ENCODE peak calls at places on chromosomes 1 and 21, in nine cellular contexts. L is right lobe of liver, E is Caco-2, X is transverse colon, H is pancreas, V is lung, R is AG10803, S is left ventricle myocardium inferior, U is left lung. I is an unnamed sample.

GRCh38 chr1:43565600-43566360 is 35.1 kb downstream of the PTPRF start:
- DNase-seq in L (peak; percentile 57), E (no peak), X (peak; percentile 41), H (peak; percentile 59), V (no peak), R (peak; percentile 47), S (peak; percentile 62), U (peak; percentile 87), I (no peak)

GRCh38 chr1:24481098-24481497 is 21.5 kb upstream of the RCAN3 start:
- DNase-seq in L (no peak), E (no peak), X (peak; percentile 29), H (no peak), V (no peak), R (no peak), S (no peak), U (no peak), I (no peak)

GRCh38 chr1:223234164-223234501 is 91.1 kb upstream of the TLR5 start:
- DNase-seq in L (no peak), E (no peak), X (no peak), H (no peak), V (no peak), R (no peak), S (no peak), U (no peak), I (no peak)

GRCh38 chr1:158146165-158146564 is 34.5 kb upstream of the CD1D start:
- DNase-seq in L (no peak), E (no peak), X (no peak), H (no peak), V (no peak), R (no peak), S (no peak), U (no peak), I (peak; percentile 82)

GRCh38 chr1:235460768-235461167 is 43.5 kb downstream of the B3GALNT2 start:
- DNase-seq in L (no peak), E (no peak), X (no peak), H (no peak), V (no peak), R (peak; percentile 11), S (no peak), U (no peak), I (no peak)

GRCh38 chr1:6415979-6416656 is 3.6 kb downstream of the HES2 start:
- DNase-seq in L (no peak), E (no peak), X (no peak), H (no peak), V (no peak), R (no peak), S (no peak), U (no peak), I (no peak)

GRCh38 chr1:43379476-43379875 is 10.1 kb downstream of the MED8 start:
- DNase-seq in L (no peak), E (no peak), X (no peak), H (no peak), V (no peak), R (no peak), S (no peak), U (no peak), I (no peak)

GRCh38 chr1:116417678-116418077 is 44.6 kb downstream of the ATP1A1 start:
- DNase-seq in L (no peak), E (no peak), X (no peak), H (no peak), V (peak; percentile 24), R (no peak), S (no peak), U (no peak), I (no peak)

GRCh38 chr1:31431351-31431750 is 18.3 kb downstream of the SERINC2 start:
- DNase-seq in L (no peak), E (no peak), X (peak; percentile 53), H (no peak), V (no peak), R (no peak), S (peak; percentile 54), U (no peak), I (no peak)

GRCh38 chr1:233357595-233358446 is 30.3 kb downstream of the MAP3K21 start:
- DNase-seq in L (no peak), E (no peak), X (no peak), H (no peak), V (no peak), R (no peak), S (no peak), U (no peak), I (no peak)

GRCh38 chr21:27839512-27840115 is 872.7 kb upstream of the ADAMTS5 start:
- DNase-seq in L (no peak), E (no peak), X (no peak), H (no peak), V (no peak), R (no peak), S (no peak), U (no peak), I (no peak)

GRCh38 chr1:228798047-228798446 is 62.8 kb downstream of the RHOU start:
- DNase-seq in L (no peak), E (no peak), X (no peak), H (no peak), V (no peak), R (no peak), S (no peak), U (no peak), I (no peak)

GRCh38 chr1:179818260-179818659 is 59.3 kb downstream of the TOR1AIP2 start:
- DNase-seq in L (no peak), E (no peak), X (no peak), H (no peak), V (no peak), R (no peak), S (no peak), U (no peak), I (no peak)

GRCh38 chr1:179817789-179818188 is 59.8 kb downstream of the TOR1AIP2 start:
- DNase-seq in L (no peak), E (no peak), X (no peak), H (no peak), V (no peak), R (peak; percentile 73), S (peak; percentile 78), U (no peak), I (no peak)

GRCh38 chr1:179817056-179817455 is 60.5 kb downstream of the TOR1AIP2 start:
- DNase-seq in L (no peak), E (no peak), X (no peak), H (no peak), V (no peak), R (no peak), S (no peak), U (no peak), I (no peak)

GRCh38 chr1:179815642-179816041 is 62.0 kb downstream of the TOR1AIP2 start:
- DNase-seq in L (no peak), E (no peak), X (no peak), H (no peak), V (no peak), R (no peak), S (no peak), U (no peak), I (no peak)

DNA sequence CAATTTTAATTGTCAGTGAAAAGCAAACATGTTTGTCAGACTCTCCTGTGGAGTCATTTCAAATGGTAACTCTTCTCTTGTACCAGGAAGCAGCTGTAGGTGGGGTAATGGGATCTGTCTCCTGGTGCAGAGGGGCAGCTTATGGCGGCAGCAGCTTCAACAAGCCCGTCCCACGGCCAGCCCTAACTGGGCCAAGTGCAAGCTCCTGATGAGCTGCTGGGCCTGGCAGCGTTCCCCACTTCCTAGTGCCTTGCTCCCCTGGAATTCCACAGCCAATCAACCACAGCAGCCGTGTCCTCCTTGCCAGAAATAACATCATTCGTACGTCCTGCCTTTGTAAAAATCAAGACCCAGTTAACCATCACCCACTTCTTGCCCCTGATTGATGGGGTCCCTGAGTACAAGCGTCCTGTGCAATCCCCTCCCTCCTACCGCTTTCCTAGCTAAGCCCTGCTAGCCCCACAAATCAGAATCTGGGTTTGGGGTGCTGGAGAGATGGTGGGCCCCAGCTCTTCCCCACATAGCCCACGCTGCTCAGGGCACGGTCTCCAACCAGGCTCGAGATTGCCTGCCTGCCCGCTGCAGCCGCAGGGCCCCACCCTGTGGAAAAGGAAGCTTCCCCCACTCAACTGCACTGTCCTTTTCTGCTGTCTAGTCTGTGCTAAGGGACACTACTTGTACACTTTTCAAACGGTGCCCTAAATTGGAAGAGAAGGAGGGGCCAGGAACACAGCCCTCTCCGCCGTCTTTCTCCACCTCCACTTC is 61.2 kb downstream of the TOR1AIP2 start:
- DNase-seq in L (no peak), E (no peak), X (no peak), H (no peak), V (no peak), R (no peak), S (peak; percentile 68), U (no peak), I (no peak)
- TF ChIP-seq CTCF in L (no peak), E (no peak), X (no peak), H (no peak), V (no peak), R (no peak), S (no peak), U (no peak), I (no peak)

DNA sequence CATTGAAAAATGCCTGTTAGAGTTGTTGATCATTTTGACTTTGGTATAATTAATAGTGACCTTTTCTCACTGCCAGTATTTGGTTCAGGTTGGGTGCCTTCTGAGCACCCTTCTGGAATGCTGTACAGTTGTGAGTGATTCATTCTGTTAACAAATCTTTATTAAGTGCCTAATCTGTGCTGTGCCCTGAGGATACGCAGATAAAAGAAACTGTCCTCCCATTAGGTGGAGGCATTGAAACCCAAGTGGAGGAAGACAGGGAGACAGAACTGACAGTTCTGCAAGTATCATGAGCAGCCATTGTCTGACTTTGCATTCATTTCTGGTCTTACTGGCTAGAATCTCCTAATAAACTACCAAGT is 76.1 kb upstream of the ZNF326 start:
- DNase-seq in L (no peak), E (no peak), X (no peak), H (no peak), V (no peak), R (no peak), S (no peak), U (no peak), I (no peak)
- TF ChIP-seq CTCF in L (no peak), E (no peak), X (no peak), H (no peak), V (no peak), R (no peak), S (no peak), U (no peak), I (no peak)

DNA sequence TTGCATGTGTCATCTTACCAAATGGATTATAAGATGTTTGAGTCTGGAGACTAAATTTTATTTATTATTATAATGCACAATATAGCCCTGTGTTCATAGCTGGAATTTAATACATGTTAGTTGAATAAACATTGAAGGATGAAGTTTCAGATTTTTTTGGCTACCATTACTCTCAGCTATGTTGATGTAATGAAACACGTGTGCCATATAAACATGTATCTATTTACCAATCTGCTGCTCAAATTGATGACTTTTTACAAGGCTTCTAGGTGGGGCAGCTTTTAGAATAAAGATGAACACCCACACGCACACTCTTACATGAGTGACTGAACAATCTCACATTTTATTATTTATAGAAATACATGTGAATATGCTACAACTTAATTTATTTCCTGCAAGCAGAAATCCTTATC is 102.0 kb downstream of the RUNX1 start:
- DNase-seq in L (no peak), E (no peak), X (no peak), H (no peak), V (no peak), R (no peak), S (no peak), U (no peak), I (no peak)
- TF ChIP-seq CTCF in L (no peak), E (no peak), X (no peak), H (no peak), V (no peak), R (no peak), S (no peak), U (no peak), I (no peak)

DNA sequence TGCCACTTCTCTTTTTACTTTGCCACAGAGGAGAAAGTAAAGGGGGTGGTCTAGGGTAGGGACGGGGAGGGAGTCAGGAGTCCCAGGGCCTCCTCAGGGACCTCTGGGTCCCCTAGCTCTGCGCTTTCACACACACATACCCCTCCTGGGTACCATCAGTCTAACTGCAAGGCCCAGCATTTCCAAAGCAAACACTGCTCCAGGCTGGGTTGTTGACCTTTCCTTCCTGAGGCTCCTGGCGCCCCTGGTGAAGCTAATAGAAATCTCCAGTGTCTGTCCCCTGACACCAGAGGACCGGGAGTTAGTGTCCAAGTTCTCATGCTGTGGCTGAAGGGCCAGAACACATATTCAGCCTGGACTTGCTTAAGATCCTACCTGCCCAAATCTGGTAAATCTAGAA is 3.9 kb downstream of the TMEM63A start:
- DNase-seq in L (no peak), E (no peak), X (no peak), H (no peak), V (no peak), R (no peak), S (no peak), U (no peak), I (no peak)
- TF ChIP-seq CTCF in L (no peak), E (no peak), X (no peak), H (no peak), V (no peak), R (no peak), S (no peak), U (no peak), I (no peak)

I was measured in RWPE2.